ENCODE peak calls at places on chromosomes 5 and 9, in six cellular contexts. I is tibial artery, Y is heart right ventricle, E is neural progenitor cell, U is PC-9, B is transverse colon. W is an unnamed sample.

GRCh38 chr5:83817591-83817990 is 96.9 kb upstream of the HAPLN1 start:
- DNase-seq in I (no peak), Y (no peak), E (no peak), U (no peak), B (no peak), W (no peak)

GRCh38 chr5:53291528-53291927 is 182.0 kb upstream of the MOCS2 start:
- DNase-seq in I (no peak), Y (no peak), E (no peak), U (no peak), B (no peak), W (no peak)

GRCh38 chr5:159208508-159209437 is 580 bp downstream of the RNF145 start:
- DNase-seq in I (no peak), Y (peak), E (peak), U (peak), B (peak), W (peak)

GRCh38 chr9:106880863-106881262 is 17.9 kb downstream of the ZNF462 start:
- DNase-seq in I (no peak), Y (no peak), E (no peak), U (no peak), B (no peak), W (no peak)

GRCh38 chr9:131732636-131733340 is 7.1 kb downstream of the RAPGEF1 start:
- DNase-seq in I (no peak), Y (no peak), E (no peak), U (no peak), B (no peak), W (peak)

GRCh38 chr5:1835431-1835830 is 34.2 kb downstream of the NDUFS6 start:
- DNase-seq in I (no peak), Y (no peak), E (no peak), U (no peak), B (no peak), W (no peak)

GRCh38 chr5:170619869-170620268 is 116.0 kb downstream of the KCNIP1 start:
- DNase-seq in I (no peak), Y (no peak), E (no peak), U (no peak), B (no peak), W (no peak)

GRCh38 chr9:94157408-94157801 is 73.1 kb downstream of the PTPDC1 start:
- DNase-seq in I (no peak), Y (no peak), E (no peak), U (no peak), B (no peak), W (no peak)

GRCh38 chr9:96417051-96417586 is 1.1 kb downstream of the ZNF367 start:
- DNase-seq in I (peak), Y (peak), E (peak), U (peak), B (peak), W (peak)

GRCh38 chr5:55450050-55450765 is 84.6 kb downstream of the PLPP1 start:
- DNase-seq in I (no peak), Y (no peak), E (no peak), U (no peak), B (no peak), W (no peak)

GRCh38 chr5:55997742-55998351 is 3.1 kb upstream of the IL6ST start:
- DNase-seq in I (no peak), Y (no peak), E (no peak), U (no peak), B (no peak), W (no peak)

GRCh38 chr5:116944171-116944570 is 369.5 kb upstream of the SEMA6A start:
- DNase-seq in I (no peak), Y (no peak), E (peak), U (no peak), B (peak), W (peak)

GRCh38 chr5:39399135-39400036 is 25.4 kb downstream of the DAB2 start:
- DNase-seq in I (no peak), Y (peak), E (no peak), U (peak), B (no peak), W (no peak)

GRCh38 chr9:124469011-124469832 is 19.0 kb downstream of the ADGRD2 start:
- DNase-seq in I (no peak), Y (no peak), E (no peak), U (no peak), B (no peak), W (no peak)

GRCh38 chr5:16446993-16447392 is 18.6 kb downstream of the ZNF622 start:
- DNase-seq in I (no peak), Y (no peak), E (no peak), U (no peak), B (no peak), W (peak)

GRCh38 chr5:85000671-85001070 is 616.0 kb upstream of the EDIL3 start:
- DNase-seq in I (no peak), Y (no peak), E (no peak), U (no peak), B (no peak), W (no peak)

GRCh38 chr5:40442346-40442745 is 237.4 kb upstream of the PTGER4 start:
- DNase-seq in I (no peak), Y (no peak), E (no peak), U (no peak), B (no peak), W (no peak)

GRCh38 chr9:89444212-89444611 is 53.7 kb downstream of the SEMA4D start:
- DNase-seq in I (no peak), Y (no peak), E (no peak), U (no peak), B (peak), W (no peak)

GRCh38 chr9:98191615-98192502 is 578 bp downstream of the CORO2A start:
- DNase-seq in I (no peak), Y (peak), E (peak), U (peak), B (peak), W (peak)

GRCh38 chr5:124064956-124065355 is 553.0 kb downstream of the CSNK1G3 start:
- DNase-seq in I (no peak), Y (no peak), E (no peak), U (no peak), B (no peak), W (no peak)

GRCh38 chr5:105616599-105616998 is 2054.0 kb upstream of the NUDT12 start:
- DNase-seq in I (no peak), Y (no peak), E (no peak), U (no peak), B (no peak), W (no peak)

GRCh38 chr5:170503970-170504525 is at the start of gene KCNIP1:
- DNase-seq in I (no peak), Y (no peak), E (peak), U (no peak), B (no peak), W (peak)

GRCh38 chr9:109319072-109319630 is 1.7 kb downstream of the EPB41L4B start:
- DNase-seq in I (no peak), Y (no peak), E (peak), U (peak), B (peak), W (peak)

GRCh38 chr5:38379360-38379827 is 121.0 kb downstream of the EGFLAM start:
- DNase-seq in I (no peak), Y (no peak), E (peak), U (no peak), B (no peak), W (peak)

GRCh38 chr5:121108725-121109124 is 644.6 kb downstream of the PRR16 start:
- DNase-seq in I (no peak), Y (no peak), E (peak), U (no peak), B (no peak), W (peak)

GRCh38 chr5:171422495-171422894 is 3.0 kb downstream of the FGF18 start:
- DNase-seq in I (no peak), Y (no peak), E (no peak), U (no peak), B (no peak), W (no peak)

GRCh38 chr9:126326228-126327015 is at the start of gene MVB12B:
- DNase-seq in I (no peak), Y (no peak), E (peak), U (peak), B (peak), W (peak)
- H3K4me3 ChIP-seq in I (peak), Y (peak), E (peak), U (peak), B (peak), W (peak)

GRCh38 chr9:134338394-134339182 is 12.3 kb downstream of the RXRA start:
- DNase-seq in I (no peak), Y (no peak), E (no peak), U (no peak), B (no peak), W (no peak)
- H3K4me3 ChIP-seq in I (peak), Y (no peak), E (no peak), U (no peak), B (no peak), W (no peak)

GRCh38 chr5:80187691-80188090 is 68.2 kb downstream of the SERINC5 start:
- DNase-seq in I (no peak), Y (no peak), E (no peak), U (no peak), B (no peak), W (no peak)

GRCh38 chr5:80189701-80190100 is 66.1 kb downstream of the SERINC5 start:
- DNase-seq in I (no peak), Y (no peak), E (no peak), U (no peak), B (no peak), W (no peak)

GRCh38 chr5:80187274-80187673 is 68.6 kb downstream of the SERINC5 start:
- DNase-seq in I (no peak), Y (no peak), E (no peak), U (no peak), B (no peak), W (no peak)

GRCh38 chr5:80190960-80191359 is 64.9 kb downstream of the SERINC5 start:
- DNase-seq in I (no peak), Y (no peak), E (no peak), U (no peak), B (no peak), W (no peak)

GRCh38 chr5:80189201-80189600 is 66.6 kb downstream of the SERINC5 start:
- DNase-seq in I (no peak), Y (no peak), E (no peak), U (no peak), B (no peak), W (no peak)
- H3K4me3 ChIP-seq in I (peak), Y (peak), E (no peak), U (no peak), B (no peak), W (no peak)

GRCh38 chr9:91035825-91036208 is 234.2 kb downstream of the SYK start:
- DNase-seq in I (no peak), Y (no peak), E (no peak), U (no peak), B (no peak), W (no peak)
- H3K4me3 ChIP-seq in I (no peak), Y (no peak), E (no peak), U (no peak), B (no peak), W (no peak)

DNA sequence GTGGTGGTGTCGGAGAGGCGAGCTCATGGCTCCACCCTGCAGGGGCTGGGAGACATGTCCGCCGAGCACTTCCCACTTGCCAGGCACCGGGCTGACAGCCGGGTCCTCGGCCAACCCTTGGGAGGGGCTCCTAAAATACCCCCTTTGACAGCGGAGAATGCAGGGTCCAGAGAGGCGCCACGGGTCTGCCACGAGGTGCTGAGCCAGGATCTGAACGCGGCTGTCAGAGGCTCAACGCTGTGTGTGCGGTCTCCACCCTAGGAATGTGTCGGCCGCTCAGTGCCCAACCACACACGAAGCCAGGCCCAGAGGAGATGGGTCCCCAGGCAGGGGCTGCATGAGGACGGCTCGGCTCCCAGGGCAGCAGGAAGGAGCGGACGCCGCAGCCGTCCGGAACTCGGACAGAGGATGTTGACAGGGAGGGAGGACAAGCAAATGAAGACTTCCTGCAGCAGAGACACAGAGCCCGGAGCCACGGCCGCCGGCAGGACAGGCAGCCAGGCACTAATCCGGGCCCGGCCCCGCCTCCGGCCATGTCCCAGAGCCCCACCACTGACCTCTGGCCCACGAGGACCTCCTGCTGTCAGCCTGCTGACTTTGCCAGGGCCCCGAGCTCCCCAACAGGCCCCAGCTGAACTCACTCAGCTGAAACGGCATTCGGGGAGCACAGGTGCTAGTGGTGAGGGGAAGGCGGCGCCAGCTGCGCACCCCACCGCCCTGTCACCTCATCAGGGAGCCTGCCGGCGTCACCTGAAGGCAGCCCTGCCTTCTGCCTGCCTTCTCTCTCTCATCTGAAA is 12.8 kb downstream of the VAV2 start:
- DNase-seq in I (peak), Y (peak), E (peak), U (no peak), B (no peak), W (no peak)
- H3K4me3 ChIP-seq in I (peak), Y (peak), E (no peak), U (no peak), B (no peak), W (no peak)

GRCh38 chr5:100890514-100891008 is 12.5 kb downstream of the ST8SIA4 start:
- DNase-seq in I (no peak), Y (no peak), E (no peak), U (no peak), B (no peak), W (no peak)
- H3K4me3 ChIP-seq in I (no peak), Y (peak), E (no peak), U (peak), B (no peak), W (no peak)

GRCh38 chr5:34488984-34489383 is 167.1 kb upstream of the RAI14 start:
- DNase-seq in I (no peak), Y (no peak), E (no peak), U (peak), B (no peak), W (no peak)

GRCh38 chr5:34486808-34487201 is 169.3 kb upstream of the RAI14 start:
- DNase-seq in I (no peak), Y (no peak), E (no peak), U (no peak), B (no peak), W (no peak)

GRCh38 chr5:34486160-34486765 is 169.9 kb upstream of the RAI14 start:
- DNase-seq in I (peak), Y (peak), E (peak), U (peak), B (peak), W (peak)

GRCh38 chr5:34487202-34487879 is 168.8 kb upstream of the RAI14 start:
- DNase-seq in I (peak), Y (no peak), E (no peak), U (peak), B (no peak), W (no peak)

DNA sequence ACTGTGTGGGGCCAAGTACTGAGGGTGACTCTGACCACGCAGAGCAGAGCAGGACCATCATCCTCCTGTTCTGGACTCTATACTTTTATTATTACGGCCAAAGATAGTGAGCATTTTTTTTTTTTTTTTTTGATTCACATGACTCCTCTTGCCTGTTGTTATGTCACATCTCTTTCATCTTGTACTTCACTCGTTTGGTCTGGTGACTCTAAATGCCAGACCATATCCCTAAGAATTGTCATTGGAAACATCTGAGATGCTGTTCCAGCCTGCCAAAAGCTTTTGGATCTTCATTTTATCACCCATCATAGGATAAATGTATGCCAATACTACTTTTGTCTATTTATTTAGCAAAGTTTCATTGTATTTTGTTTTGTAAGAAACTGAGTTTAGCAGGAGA is 168.2 kb upstream of the RAI14 start:
- DNase-seq in I (no peak), Y (no peak), E (no peak), U (no peak), B (no peak), W (no peak)
- H3K4me3 ChIP-seq in I (no peak), Y (no peak), E (no peak), U (peak), B (no peak), W (no peak)

GRCh38 chr5:78133423-78133822 is 161.1 kb downstream of the AP3B1 start:
- DNase-seq in I (no peak), Y (no peak), E (no peak), U (no peak), B (no peak), W (no peak)

GRCh38 chr5:78132507-78132906 is 162.0 kb downstream of the AP3B1 start:
- DNase-seq in I (no peak), Y (no peak), E (no peak), U (no peak), B (no peak), W (no peak)

GRCh38 chr5:78137290-78137689 is 157.2 kb downstream of the AP3B1 start:
- DNase-seq in I (no peak), Y (no peak), E (no peak), U (no peak), B (no peak), W (no peak)
- H3K4me3 ChIP-seq in I (no peak), Y (no peak), E (no peak), U (no peak), B (no peak), W (no peak)

DNA sequence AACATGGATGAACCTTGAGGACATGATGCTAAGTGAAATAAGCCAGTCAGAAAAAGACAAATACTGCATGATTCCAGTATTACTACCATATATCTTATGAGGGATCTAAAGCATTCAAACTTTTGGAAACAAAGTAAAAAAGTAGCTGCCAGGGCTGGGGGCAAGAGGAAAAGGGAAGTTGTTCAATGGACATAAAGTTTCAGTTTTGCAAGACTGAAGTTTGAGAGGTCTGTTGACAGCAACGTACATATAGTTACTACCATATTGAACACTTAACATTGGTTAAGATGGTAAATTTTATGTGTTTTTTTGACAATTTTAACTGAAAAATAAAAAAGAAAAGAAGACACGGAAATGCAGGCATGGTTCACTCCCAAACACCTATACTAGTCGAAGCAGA is 77.6 kb downstream of the MAPKAP1 start:
- DNase-seq in I (no peak), Y (no peak), E (no peak), U (no peak), B (no peak), W (no peak)
- H3K4me3 ChIP-seq in I (no peak), Y (no peak), E (no peak), U (no peak), B (no peak), W (no peak)

GRCh38 chr5:62690421-62690820 is 111.8 kb downstream of the LRRC70 start:
- DNase-seq in I (no peak), Y (no peak), E (peak), U (no peak), B (no peak), W (peak)

GRCh38 chr5:62691946-62692345 is 113.3 kb downstream of the LRRC70 start:
- DNase-seq in I (no peak), Y (no peak), E (no peak), U (no peak), B (no peak), W (no peak)

GRCh38 chr5:62692946-62693713 is 114.5 kb downstream of the LRRC70 start:
- DNase-seq in I (no peak), Y (no peak), E (no peak), U (no peak), B (no peak), W (no peak)

GRCh38 chr5:62686692-62687091 is 108.1 kb downstream of the LRRC70 start:
- DNase-seq in I (no peak), Y (no peak), E (no peak), U (no peak), B (no peak), W (no peak)

GRCh38 chr5:62689599-62690368 is 111.2 kb downstream of the LRRC70 start:
- DNase-seq in I (no peak), Y (no peak), E (no peak), U (no peak), B (no peak), W (no peak)
- H3K4me3 ChIP-seq in I (no peak), Y (peak), E (no peak), U (no peak), B (no peak), W (no peak)